ENCODE peak calls at places on chromosome 11, in six cellular contexts. U, K, X, Q, N and J are unnamed samples.

GRCh38 chr11:8775341-8776133 is 92.9 kb downstream of the RPL27A start:
- DNase-seq in K (peak), N (no peak), U (no peak), X (no peak), Q (peak), J (no peak)

GRCh38 chr11:128467610-128468041 is 119.7 kb downstream of the ETS1 start:
- DNase-seq in N (no peak), Q (peak), X (no peak), U (no peak), K (peak), J (no peak)

GRCh38 chr11:64233913-64234839 is at the start of gene VEGFB:
- DNase-seq in Q (peak), N (peak), X (peak), U (peak), K (no peak), J (no peak)

GRCh38 chr11:7892751-7893356 is 38.2 kb downstream of the OR10A6 start:
- DNase-seq in X (peak), Q (peak), U (no peak), K (peak), N (no peak), J (no peak)

GRCh38 chr11:35170503-35170902 is 31.5 kb downstream of the CD44 start:
- DNase-seq in U (no peak), N (no peak), Q (no peak), X (no peak), K (no peak), J (no peak)

GRCh38 chr11:103881518-103882070 is 154.8 kb upstream of the DDI1 start:
- DNase-seq in U (no peak), X (no peak), N (no peak), K (no peak), Q (no peak), J (no peak)

GRCh38 chr11:130740819-130741218 is 175.5 kb downstream of the SNX19 start:
- DNase-seq in U (no peak), Q (peak), K (no peak), N (no peak), X (no peak), J (no peak)

GRCh38 chr11:67572747-67573419 is 10.7 kb upstream of the GSTP1 start:
- DNase-seq in Q (peak), N (peak), X (peak), U (no peak), K (peak), J (no peak)

GRCh38 chr11:119481667-119482400 is 58.9 kb upstream of the THY1 start:
- DNase-seq in Q (no peak), N (no peak), U (no peak), K (no peak), X (no peak), J (no peak)

GRCh38 chr11:2385156-2386151 is 8.3 kb downstream of the CD81 start:
- DNase-seq in X (no peak), K (no peak), N (no peak), Q (no peak), U (no peak), J (no peak)

GRCh38 chr11:32962016-32962415 is 53.7 kb upstream of the DEPDC7 start:
- DNase-seq in U (no peak), K (peak), Q (no peak), N (no peak), X (no peak), J (no peak)

GRCh38 chr11:44315947-44316387 is 6.0 kb upstream of the ALX4 start:
- DNase-seq in Q (no peak), X (no peak), U (no peak), N (no peak), K (no peak), J (no peak)

GRCh38 chr11:86800076-86800955 is at the start of gene PRSS23:
- DNase-seq in X (peak), Q (peak), K (peak), U (peak), N (peak), J (no peak)

GRCh38 chr11:91804057-91804456 is 420.6 kb upstream of the FAT3 start:
- DNase-seq in U (no peak), N (peak), Q (no peak), X (peak), K (no peak), J (no peak)

GRCh38 chr11:10307022-10307410 is 2.1 kb downstream of the ADM start:
- DNase-seq in X (no peak), K (no peak), N (no peak), Q (no peak), U (no peak), J (no peak)

GRCh38 chr11:9069861-9070470 is 21.4 kb downstream of the SCUBE2 start:
- DNase-seq in U (no peak), N (no peak), K (no peak), X (no peak), Q (no peak), J (no peak)

GRCh38 chr11:71327156-71328085 is 75.0 kb upstream of the SHANK2 start:
- DNase-seq in X (no peak), U (no peak), K (no peak), Q (no peak), N (no peak), J (no peak)

GRCh38 chr11:130601141-130601540 is 152.7 kb downstream of the ADAMTS15 start:
- DNase-seq in N (no peak), K (peak), X (peak), Q (peak), U (no peak), J (no peak)

GRCh38 chr11:61160487-61161189 is 588 bp downstream of the VPS37C start:
- DNase-seq in K (no peak), U (no peak), N (peak), X (no peak), Q (no peak), J (no peak)

GRCh38 chr11:24593332-24593731 is 96.5 kb downstream of the LUZP2 start:
- DNase-seq in K (no peak), X (no peak), N (no peak), Q (no peak), U (no peak), J (no peak)

GRCh38 chr11:117814766-117815261 is 9.7 kb downstream of the FXYD2 start:
- DNase-seq in K (no peak), Q (no peak), N (peak), X (peak), U (peak), J (no peak)

GRCh38 chr11:77647906-77648305 is 10.3 kb upstream of the CLNS1A start:
- DNase-seq in X (no peak), N (no peak), K (no peak), U (no peak), Q (no peak), J (no peak)

GRCh38 chr11:14264966-14265365 is 94.0 kb downstream of the RRAS2 start:
- DNase-seq in U (no peak), X (no peak), Q (no peak), N (no peak), K (no peak), J (no peak)

GRCh38 chr11:115081972-115082371 is 403.6 kb downstream of the NXPE2 start:
- DNase-seq in Q (no peak), N (no peak), K (no peak), X (no peak), U (no peak), J (no peak)